ENCODE peak calls at places on chromosomes 5 and 9, in nine cellular contexts. P, I, M, A, O, X, H, L and V are unnamed samples.

GRCh38 chr9:79220666-79221065 is 351.1 kb upstream of the TLE4 start:
- DNase-seq in H (peak), L (peak), I (no peak), A (no peak), M (no peak), O (no peak), X (no peak), P (no peak), V (no peak)

GRCh38 chr9:93149361-93149760 is 15.3 kb upstream of the NINJ1 start:
- DNase-seq in M (no peak), O (no peak), L (peak), A (peak), I (peak), P (no peak), H (no peak), X (no peak), V (no peak)

GRCh38 chr9:86795047-86795437 is 152.3 kb downstream of the GAS1 start:
- DNase-seq in M (no peak), H (no peak), O (no peak), I (no peak), X (no peak), P (no peak), A (no peak), L (no peak), V (no peak)

GRCh38 chr5:142881076-142881466 is 110.9 kb downstream of the ARHGAP26 start:
- DNase-seq in P (no peak), L (peak), M (no peak), H (peak), X (no peak), O (no peak), A (no peak), I (no peak), V (peak)

GRCh38 chr9:14300588-14300987 is 13.4 kb downstream of the NFIB start:
- DNase-seq in I (no peak), A (no peak), L (no peak), P (no peak), H (no peak), O (no peak), X (no peak), M (no peak), V (no peak)

GRCh38 chr9:69089082-69089481 is 53.5 kb downstream of the FXN start:
- DNase-seq in A (no peak), M (no peak), P (no peak), O (no peak), X (no peak), I (no peak), L (no peak), H (no peak), V (peak)

GRCh38 chr5:125199968-125200841 is 453.8 kb upstream of the ZNF608 start:
- DNase-seq in A (no peak), M (no peak), L (no peak), X (peak), O (no peak), H (no peak), I (no peak), P (no peak), V (no peak)

GRCh38 chr9:80369641-80370040 is 797.9 kb downstream of the TLE4 start:
- DNase-seq in O (no peak), M (no peak), H (no peak), I (peak), X (no peak), L (peak), P (no peak), A (peak), V (peak)

GRCh38 chr9:19513671-19514275 is 105.0 kb downstream of the ACER2 start:
- DNase-seq in I (no peak), L (peak), M (no peak), A (no peak), X (no peak), P (no peak), O (no peak), H (no peak), V (no peak)

GRCh38 chr9:35424356-35425352 is 65.3 kb upstream of the RUSC2 start:
- DNase-seq in A (no peak), H (no peak), I (peak), M (no peak), X (no peak), L (no peak), O (no peak), P (no peak), V (no peak)

GRCh38 chr9:127771570-127772189 is 6.8 kb downstream of the SH2D3C start:
- DNase-seq in I (no peak), M (no peak), A (no peak), H (no peak), L (no peak), O (no peak), P (no peak), X (no peak), V (no peak)

GRCh38 chr5:95848701-95849100 is 26.2 kb upstream of the GLRX start:
- DNase-seq in A (no peak), P (no peak), X (no peak), O (no peak), I (no peak), L (peak), H (no peak), M (no peak), V (no peak)

GRCh38 chr9:137969685-137970084 is 92.1 kb downstream of the CACNA1B start:
- DNase-seq in M (no peak), I (no peak), P (no peak), L (no peak), X (peak), H (no peak), O (no peak), A (no peak), V (no peak)

DNA sequence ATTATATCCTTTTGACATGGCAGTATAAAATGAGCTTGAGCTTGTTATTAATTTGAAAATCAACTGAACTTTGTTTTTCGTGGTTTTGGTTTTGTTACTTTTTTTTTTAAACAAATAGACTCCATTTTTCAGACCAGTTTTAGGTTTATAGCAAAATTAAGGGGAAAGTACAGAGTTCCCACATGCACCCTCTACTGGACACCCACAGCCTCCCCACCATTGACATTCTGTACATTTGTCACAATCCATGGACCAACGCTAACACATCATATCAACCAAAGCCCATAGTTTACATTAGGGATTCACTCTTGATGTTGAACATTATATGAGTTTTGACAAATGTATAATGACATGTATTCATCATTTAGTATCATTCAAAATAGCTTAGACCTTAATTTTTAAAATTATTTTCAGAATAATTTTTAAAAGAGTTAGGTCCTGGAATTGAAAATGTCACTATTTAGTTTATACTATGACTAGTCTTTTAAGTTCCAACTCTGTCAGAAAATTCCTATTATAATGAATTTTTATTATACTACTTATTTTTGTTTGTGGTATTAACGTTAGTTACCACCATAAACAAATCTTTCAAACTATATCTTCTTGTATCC is 35.3 kb upstream of the JMY start:
- DNase-seq in L (peak), A (peak), O (no peak), X (no peak), M (no peak), H (no peak), I (no peak), P (no peak), V (no peak)
- TF ChIP-seq CTCF in L (peak), A (peak), O (no peak), X (peak), M (peak), H (peak), I (peak), P (peak), V (peak)

GRCh38 chr5:14187157-14187556 is 44.0 kb downstream of the TRIO start:
- DNase-seq in M (no peak), O (no peak), L (no peak), I (no peak), X (no peak), P (no peak), A (no peak), H (no peak), V (no peak)
- H3K4me3 ChIP-seq in M (no peak), O (no peak), L (no peak), I (no peak), X (no peak), P (no peak), A (no peak), H (no peak), V (no peak)

GRCh38 chr9:130058154-130058553 is 4.4 kb downstream of the GPR107 start:
- DNase-seq in X (no peak), L (no peak), O (no peak), P (no peak), A (peak), H (no peak), M (no peak), I (no peak), V (no peak)
- TF ChIP-seq CTCF in X (no peak), L (peak), O (no peak), P (peak), A (peak), H (peak), M (peak), I (peak), V (peak)

GRCh38 chr9:23736293-23736692 is 89.7 kb downstream of the ELAVL2 start:
- DNase-seq in O (no peak), X (no peak), P (no peak), I (no peak), L (no peak), M (no peak), H (no peak), A (no peak), V (no peak)
- H3K4me3 ChIP-seq in O (no peak), X (no peak), P (no peak), I (no peak), L (no peak), M (no peak), H (no peak), A (no peak), V (no peak)

GRCh38 chr5:33583332-33583731 is 142.6 kb downstream of the TARS1 start:
- DNase-seq in O (no peak), H (no peak), M (no peak), P (no peak), I (no peak), L (no peak), A (no peak), X (no peak), V (no peak)

GRCh38 chr5:33594006-33594405 is 153.2 kb downstream of the TARS1 start:
- DNase-seq in M (no peak), O (no peak), L (peak), A (no peak), H (no peak), X (no peak), P (no peak), I (no peak), V (no peak)

GRCh38 chr5:33592245-33592644 is 151.5 kb downstream of the TARS1 start:
- DNase-seq in O (no peak), I (no peak), L (no peak), A (no peak), X (no peak), M (no peak), H (no peak), P (no peak), V (no peak)

DNA sequence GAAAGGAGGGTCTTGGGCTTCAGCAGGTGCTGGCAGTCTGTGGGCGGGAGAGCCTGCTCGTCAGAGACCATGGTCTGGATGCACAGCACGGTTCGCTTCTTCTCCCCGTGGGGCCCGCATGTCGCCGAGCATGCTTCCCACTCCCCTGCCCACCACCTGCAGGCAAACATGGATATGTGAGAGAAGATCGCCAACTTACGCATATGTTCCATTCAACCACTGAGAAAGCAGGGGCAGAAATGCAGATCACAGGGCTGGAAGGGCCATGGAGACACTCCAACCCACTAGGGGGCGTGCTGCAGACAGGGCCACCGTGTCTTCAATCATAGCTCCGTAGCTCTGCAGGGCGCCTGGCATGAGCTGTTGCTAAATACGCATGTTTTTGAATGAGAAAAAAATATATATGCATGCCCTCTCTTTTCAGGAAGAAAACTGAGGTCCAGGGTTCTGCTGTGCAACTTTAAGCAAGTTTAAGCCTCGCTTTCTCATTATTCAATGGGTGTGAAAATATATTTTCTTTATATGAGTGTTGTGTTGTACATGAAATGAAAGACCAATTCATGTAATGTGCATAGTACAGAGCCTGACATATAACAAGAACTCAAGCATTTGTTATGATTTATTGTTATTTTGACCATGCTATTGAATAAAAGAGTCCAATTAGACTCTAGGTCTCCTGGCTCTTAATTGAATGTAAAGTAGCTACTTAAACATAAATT is 148.0 kb downstream of the TARS1 start:
- DNase-seq in H (no peak), X (peak), P (no peak), I (no peak), M (peak), A (peak), L (no peak), O (no peak), V (peak)
- TF ChIP-seq CTCF in H (peak), X (no peak), P (peak), I (peak), M (no peak), A (peak), L (peak), O (no peak), V (peak)

DNA sequence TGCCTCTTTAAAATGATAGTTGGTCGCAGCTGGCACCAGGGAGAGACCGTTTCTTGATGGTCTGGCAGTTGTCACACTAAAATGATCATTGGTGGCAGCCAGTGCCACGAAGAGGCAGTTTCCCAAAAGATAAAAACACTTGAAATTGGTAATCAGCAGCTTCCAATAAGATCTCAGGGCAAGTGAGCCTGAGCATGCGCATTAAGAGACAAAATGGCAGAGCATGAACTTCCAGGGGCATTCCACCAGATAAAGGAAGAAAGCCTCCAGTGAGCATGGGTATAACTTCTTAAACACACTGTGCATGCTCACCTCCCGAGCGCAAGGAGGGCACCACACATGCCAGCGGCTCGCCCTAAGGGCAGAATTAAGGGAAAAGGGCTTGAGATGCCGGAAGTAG is 1594.2 kb upstream of the CDH9 start:
- DNase-seq in L (no peak), I (no peak), P (no peak), H (no peak), X (no peak), A (no peak), O (no peak), M (no peak), V (no peak)
- H3K4me3 ChIP-seq in L (no peak), I (no peak), P (no peak), H (no peak), X (no peak), A (no peak), O (no peak), M (no peak), V (no peak)